ENCODE peak calls at places on chromosomes 4 and X, in eight cellular contexts. X is body of pancreas; T is T-helper 2 cell; U is psoas muscle; V is thoracic aorta; S is osteocyte; C is AG09309; M is activated gamma-delta T cell treated with anti-CD3 and anti-CD28 coated beads, Interleukin-2, amount 50 U/mL, for 16 hours. I is an unnamed sample.

GRCh38 chr4:174394915-174395314 is 111.2 kb downstream of the CEP44 start:
- DNase-seq in X (no peak), T (no peak), U (no peak), V (no peak), S (no peak), C (peak; percentile 31), M (no peak), I (no peak)

GRCh38 chr4:20463176-20463430 is 211.4 kb downstream of the SLIT2 start:
- DNase-seq in X (no peak), T (no peak), U (no peak), V (no peak), S (no peak), C (no peak), M (no peak), I (no peak)

GRCh38 chrX:54358424-54359211 is 772 bp upstream of the WNK3 start:
- DNase-seq in X (peak; percentile 28), T (no peak), U (peak; percentile 33), V (no peak), S (peak; percentile 90), C (no peak), M (no peak), I (peak; percentile 72)

GRCh38 chr4:6746721-6747689 is 31.0 kb downstream of the BLOC1S4 start:
- DNase-seq in X (peak; percentile 87), T (no peak), U (no peak), V (no peak), S (no peak), C (no peak), M (no peak), I (peak; percentile 98)

GRCh38 chrX:69815063-69815462 is 199.2 kb downstream of the EDA start:
- DNase-seq in X (no peak), T (no peak), U (no peak), V (no peak), S (no peak), C (no peak), M (no peak), I (no peak)

GRCh38 chr4:145865274-145865941 is 73.2 kb downstream of the ZNF827 start:
- DNase-seq in X (no peak), T (no peak), U (no peak), V (no peak), S (no peak), C (no peak), M (no peak), I (no peak)

GRCh38 chr4:151675366-151676060 is 85.3 kb downstream of the GATB start:
- DNase-seq in X (no peak), T (no peak), U (no peak), V (no peak), S (no peak), C (no peak), M (no peak), I (no peak)

GRCh38 chr4:56371426-56372220 is 15.7 kb downstream of the AASDH start:
- DNase-seq in X (no peak), T (no peak), U (no peak), V (no peak), S (no peak), C (no peak), M (no peak), I (no peak)

GRCh38 chr4:67879486-67879885 is 4.3 kb downstream of the TMPRSS11D start:
- DNase-seq in X (no peak), T (no peak), U (no peak), V (no peak), S (no peak), C (peak; percentile 17), M (no peak), I (no peak)

GRCh38 chrX:80812176-80812575 is 2.5 kb upstream of the BRWD3 start:
- DNase-seq in X (peak; percentile 28), T (no peak), U (no peak), V (no peak), S (no peak), C (no peak), M (no peak), I (peak; percentile 66)

GRCh38 chr4:143782521-143782920 is 82.0 kb upstream of the FREM3 start:
- DNase-seq in X (no peak), T (no peak), U (no peak), V (no peak), S (no peak), C (no peak), M (no peak), I (no peak)

GRCh38 chr4:5728451-5728850 is 17.4 kb downstream of the EVC start:
- DNase-seq in X (no peak), T (no peak), U (no peak), V (no peak), S (no peak), C (no peak), M (no peak), I (no peak)

GRCh38 chr4:36323801-36324419 is 42.5 kb downstream of the DTHD1 start:
- DNase-seq in X (no peak), T (no peak), U (no peak), V (no peak), S (no peak), C (no peak), M (no peak), I (no peak)

GRCh38 chr4:23885943-23886590 is 3.8 kb downstream of the PPARGC1A start:
- DNase-seq in X (no peak), T (no peak), U (no peak), V (no peak), S (no peak), C (no peak), M (no peak), I (no peak)

GRCh38 chr4:7903686-7904085 is 36.0 kb downstream of the AFAP1 start:
- DNase-seq in X (no peak), T (no peak), U (no peak), V (no peak), S (no peak), C (no peak), M (no peak), I (no peak)

GRCh38 chrX:15838017-15838416 is 16.6 kb downstream of the AP1S2 start:
- DNase-seq in X (no peak), T (no peak), U (no peak), V (no peak), S (no peak), C (no peak), M (no peak), I (no peak)

GRCh38 chr4:74148205-74148604 is 9.7 kb upstream of the MTHFD2L start:
- DNase-seq in X (no peak), T (no peak), U (no peak), V (no peak), S (no peak), C (no peak), M (no peak), I (no peak)

GRCh38 chr4:82748176-82748575 is 50.4 kb downstream of the SCD5 start:
- DNase-seq in X (no peak), T (no peak), U (no peak), V (no peak), S (no peak), C (no peak), M (no peak), I (no peak)

GRCh38 chrX:151694661-151695582 is at the start of gene PRRG3:
- DNase-seq in X (no peak), T (no peak), U (no peak), V (no peak), S (no peak), C (no peak), M (no peak), I (peak; percentile 8)

GRCh38 chr4:62814510-62815047 is 1594.7 kb downstream of the TECRL start:
- DNase-seq in X (no peak), T (no peak), U (no peak), V (no peak), S (no peak), C (no peak), M (no peak), I (no peak)

GRCh38 chr4:75672461-75673026 is 667 bp downstream of the G3BP2 start:
- DNase-seq in X (peak; percentile 68), T (peak; percentile 54), U (peak; percentile 73), V (peak; percentile 6), S (peak; percentile 85), C (no peak), M (peak; percentile 60), I (peak; percentile 70)

I was measured in thyroid gland.